ENCODE peak calls at places on chromosomes 12 and 14, in seven cellular contexts. Y, O, Q, X, W, T and M are unnamed samples. For H3K4me1, the result is how much of the 10 kb centered on the place peaks cover.

GRCh38 chr14:43168374-43168925 is 1338.6 kb downstream of the FSCB start:
- DNase-seq in Y (no peak), O (no peak), Q (no peak), X (no peak), W (no peak), T (no peak), M (no peak)

GRCh38 chr14:75150150-75150549 is 23.3 kb upstream of the NEK9 start:
- DNase-seq in Y (no peak), O (no peak), Q (no peak), X (no peak), W (no peak), T (no peak), M (no peak)

GRCh38 chr14:73591690-73592448 is at the start of gene ACOT4:
- DNase-seq in Y (no peak), O (peak), Q (peak), X (peak), W (peak), T (no peak), M (no peak)

GRCh38 chr12:6312529-6313325 is 2.2 kb downstream of the PLEKHG6 start:
- DNase-seq in Y (no peak), O (peak), Q (no peak), X (peak), W (peak), T (no peak), M (no peak)

GRCh38 chr14:59356298-59356697 is 108.9 kb downstream of the GPR135 start:
- DNase-seq in Y (no peak), O (no peak), Q (no peak), X (no peak), W (peak), T (no peak), M (no peak)

GRCh38 chr14:24960816-24961215 is 89.1 kb downstream of the STXBP6 start:
- DNase-seq in Y (no peak), O (no peak), Q (no peak), X (no peak), W (no peak), T (no peak), M (no peak)

GRCh38 chr12:57906821-57907220 is 34.5 kb upstream of the ATP23 start:
- DNase-seq in Y (no peak), O (no peak), Q (no peak), X (no peak), W (no peak), T (no peak), M (peak)

GRCh38 chr14:79861111-79861510 is 350.2 kb downstream of the DIO2 start:
- DNase-seq in Y (peak), O (no peak), Q (no peak), X (no peak), W (peak), T (no peak), M (no peak)

GRCh38 chr12:34390846-34391700 is 368.8 kb downstream of the ALG10 start:
- DNase-seq in Y (no peak), O (peak), Q (no peak), X (no peak), W (no peak), T (no peak), M (no peak)

GRCh38 chr12:68007466-68007865 is 18.2 kb downstream of the IFNG-AS1 start:
- DNase-seq in Y (no peak), O (no peak), Q (no peak), X (no peak), W (no peak), T (no peak), M (no peak)

GRCh38 chr12:1690578-1691122 is at the start of gene ADIPOR2:
- DNase-seq in Y (peak), O (peak), Q (peak), X (peak), W (peak), T (peak), M (peak)

GRCh38 chr12:127729381-127729780 is 537.6 kb upstream of the TMEM132C start:
- DNase-seq in Y (no peak), O (no peak), Q (no peak), X (no peak), W (peak), T (no peak), M (no peak)

DNA sequence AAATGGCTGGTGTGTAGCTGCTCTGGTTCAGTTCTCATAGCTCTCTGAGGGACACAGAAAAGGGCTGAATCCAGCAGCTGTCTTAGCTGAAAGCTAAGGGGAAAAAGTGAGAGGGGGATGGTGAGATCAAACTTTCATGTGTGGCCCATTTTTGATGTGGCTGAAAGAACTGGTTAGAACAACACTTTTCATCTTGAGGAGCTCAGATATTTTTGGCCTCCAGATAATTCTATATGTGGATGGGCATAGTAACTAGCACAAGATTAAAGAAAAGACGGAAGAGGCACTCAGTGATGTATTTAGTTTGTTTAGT is 73.0 kb upstream of the KRAS start:
- DNase-seq in Y (no peak), O (no peak), Q (no peak), X (no peak), W (no peak), T (no peak), M (peak)
- H3K4me3 ChIP-seq in Y (no peak), O (no peak), Q (no peak), X (no peak), W (no peak), T (no peak), M (no peak)

GRCh38 chr14:106848330-106849121 is 1322.1 kb downstream of the TMEM121 start:
- DNase-seq in Y (no peak), O (no peak), Q (no peak), X (no peak), W (peak), T (no peak), M (peak)

GRCh38 chr14:106845286-106846087 is 1319.1 kb downstream of the TMEM121 start:
- DNase-seq in Y (no peak), O (peak), Q (peak), X (no peak), W (peak), T (no peak), M (no peak)

GRCh38 chr14:106846218-106846617 is 1319.8 kb downstream of the TMEM121 start:
- DNase-seq in Y (no peak), O (no peak), Q (no peak), X (no peak), W (no peak), T (no peak), M (no peak)

DNA sequence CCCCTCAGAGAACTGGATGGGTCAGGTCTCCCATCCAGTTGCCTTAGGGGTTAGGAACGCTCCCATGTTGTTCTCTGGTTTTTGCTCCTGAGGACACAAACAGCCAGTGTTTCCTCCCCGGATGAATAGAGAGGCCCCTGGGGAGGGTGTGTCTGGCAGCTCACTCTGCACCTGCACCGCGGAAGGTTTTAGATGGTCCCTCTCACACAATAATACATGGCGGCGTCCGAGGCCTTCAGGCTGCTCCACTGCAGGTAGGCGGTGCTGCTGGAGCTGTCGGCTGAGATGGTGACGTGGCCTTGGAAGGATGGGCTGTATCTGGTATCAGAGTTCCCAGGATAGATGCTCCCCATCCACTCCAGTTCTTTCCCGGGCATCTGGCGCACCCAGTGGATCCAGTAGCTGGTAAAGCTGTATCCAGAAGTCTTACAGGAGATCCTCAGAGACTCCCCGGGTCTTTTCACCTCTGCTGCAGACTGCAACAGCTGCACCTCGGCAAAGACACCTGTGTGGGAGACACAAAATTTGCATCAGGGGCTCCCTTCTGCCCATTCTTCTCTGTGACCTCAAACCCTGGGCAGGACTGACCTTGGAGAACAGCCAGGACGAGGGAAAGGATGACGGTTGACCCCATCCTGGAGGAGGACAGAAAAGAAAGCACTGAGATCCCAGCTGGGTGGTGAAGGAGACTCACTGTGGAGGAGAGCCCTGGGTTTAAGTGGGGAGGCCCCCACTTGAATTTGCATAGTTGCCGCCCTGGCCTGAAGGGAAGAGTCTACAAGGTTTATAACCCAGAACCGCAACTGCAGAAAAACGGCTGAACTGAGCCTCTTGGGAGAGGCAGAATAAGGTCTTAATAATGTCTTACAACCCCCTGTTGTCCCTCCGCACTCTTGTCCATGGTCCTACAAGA is 1324.8 kb downstream of the TMEM121 start:
- DNase-seq in Y (no peak), O (no peak), Q (no peak), X (no peak), W (no peak), T (no peak), M (no peak)
- H3K4me1 ChIP-seq in Y (under half), O (under half), Q (under half), X (under half), W (under half), T (under half), M (under half)

GRCh38 chr12:99767809-99768208 is 120.3 kb downstream of the GARIN6 start:
- DNase-seq in Y (no peak), O (no peak), Q (no peak), X (no peak), W (peak), T (no peak), M (no peak)
- H3K27ac ChIP-seq in Y (no peak), O (no peak), Q (no peak), X (no peak), W (no peak), T (no peak), M (no peak)

GRCh38 chr12:133105620-133106019 is 24.5 kb downstream of the ZNF891 start:
- DNase-seq in Y (no peak), O (no peak), Q (no peak), X (no peak), W (no peak), T (no peak), M (no peak)

GRCh38 chr12:133106253-133106652 is 23.8 kb downstream of the ZNF891 start:
- DNase-seq in Y (no peak), O (no peak), Q (no peak), X (no peak), W (no peak), T (no peak), M (no peak)

GRCh38 chr12:133107121-133107520 is 23.0 kb downstream of the ZNF891 start:
- DNase-seq in Y (no peak), O (no peak), Q (no peak), X (no peak), W (no peak), T (no peak), M (no peak)

DNA sequence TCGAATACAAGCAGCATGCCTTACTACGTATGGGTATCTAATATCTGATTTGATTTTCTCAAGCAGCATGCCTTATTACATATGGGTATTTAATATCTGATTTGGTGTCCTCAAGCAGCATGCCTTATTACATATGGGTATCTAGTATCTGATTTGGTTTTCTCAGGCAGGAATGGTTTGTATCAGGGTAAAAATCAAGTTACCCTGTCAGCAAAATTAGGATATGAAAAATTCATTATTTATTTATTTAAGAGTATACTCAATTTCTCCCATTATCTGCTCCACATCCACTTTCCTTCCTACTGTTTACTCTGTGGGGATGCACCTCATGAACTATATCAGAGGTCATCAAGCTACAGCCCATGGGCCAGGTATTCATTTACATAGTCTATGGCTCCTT is 21.9 kb downstream of the ZNF891 start:
- DNase-seq in Y (no peak), O (no peak), Q (no peak), X (no peak), W (no peak), T (no peak), M (no peak)
- H3K4me3 ChIP-seq in Y (no peak), O (no peak), Q (no peak), X (no peak), W (no peak), T (no peak), M (no peak)

GRCh38 chr14:81952917-81953316 is 419.3 kb upstream of the SEL1L start:
- DNase-seq in Y (no peak), O (peak), Q (no peak), X (no peak), W (no peak), T (no peak), M (no peak)

GRCh38 chr14:81953419-81953818 is 419.8 kb upstream of the SEL1L start:
- DNase-seq in Y (no peak), O (no peak), Q (no peak), X (peak), W (no peak), T (no peak), M (no peak)

DNA sequence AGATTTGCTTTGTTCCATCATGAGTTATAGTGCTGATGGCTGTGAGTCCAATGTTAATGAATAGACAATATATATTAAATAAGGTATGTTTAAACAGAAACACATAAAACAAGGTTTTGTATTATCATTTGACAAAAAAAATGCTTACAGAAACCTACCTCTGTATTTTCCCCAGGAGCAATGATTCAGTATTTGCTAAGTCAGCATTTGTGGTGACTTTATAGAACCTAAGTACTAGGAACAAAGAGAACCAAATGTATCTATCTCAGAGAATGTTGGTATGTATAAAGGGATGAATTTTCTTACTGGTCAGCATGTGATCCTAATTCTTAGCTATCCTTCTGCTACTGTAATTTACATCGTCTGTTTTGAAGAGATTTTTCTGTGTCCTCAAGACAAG is 421.5 kb upstream of the SEL1L start:
- DNase-seq in Y (no peak), O (no peak), Q (no peak), X (no peak), W (no peak), T (no peak), M (no peak)
- H3K4me1 ChIP-seq in Y (under half), O (under half), Q (under half), X (under half), W (under half), T (under half), M (under half)

DNA sequence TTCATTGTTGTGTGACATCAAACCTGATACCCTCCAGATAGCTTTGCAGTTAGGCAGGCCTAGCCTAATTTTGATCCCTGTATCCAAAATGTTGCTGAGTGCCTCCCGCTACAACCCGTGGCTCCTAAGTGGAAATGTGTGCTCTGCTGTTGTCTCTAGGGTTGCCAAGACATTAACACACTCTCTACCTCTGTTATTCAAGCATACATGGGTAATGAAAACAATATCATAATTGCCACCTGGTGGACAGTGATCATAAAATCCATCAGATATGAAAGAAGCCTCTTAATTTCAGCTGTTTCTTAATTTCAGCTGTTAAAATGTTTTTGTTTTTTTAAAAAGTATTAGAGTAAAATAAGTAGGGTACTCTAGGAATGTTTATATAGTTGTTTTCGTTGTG is 93.5 kb downstream of the PLEKHA5 start:
- DNase-seq in Y (no peak), O (no peak), Q (no peak), X (no peak), W (peak), T (no peak), M (no peak)
- H3K27ac ChIP-seq in Y (no peak), O (no peak), Q (no peak), X (no peak), W (peak), T (no peak), M (no peak)

DNA sequence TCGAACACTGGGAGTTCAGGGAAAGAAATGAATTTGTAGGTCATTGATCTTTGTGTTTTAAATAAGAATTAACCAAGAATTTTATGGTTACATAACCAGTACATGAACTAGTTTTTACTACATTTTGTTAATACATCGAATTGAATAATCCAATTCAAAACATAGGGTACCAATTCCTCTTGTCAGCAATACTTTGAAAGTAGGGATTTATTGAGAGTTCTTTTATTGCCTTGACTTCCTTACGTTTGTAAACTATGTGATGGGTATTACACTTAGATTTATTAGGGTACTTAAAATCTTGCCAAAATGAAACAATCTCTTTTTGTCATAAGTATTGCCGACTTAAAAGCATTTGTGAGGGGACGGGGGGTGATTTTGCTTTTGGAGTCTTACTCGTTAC is 22.3 kb downstream of the SOCS2 start:
- DNase-seq in Y (no peak), O (no peak), Q (no peak), X (no peak), W (no peak), T (no peak), M (no peak)
- H3K4me3 ChIP-seq in Y (no peak), O (peak), Q (no peak), X (no peak), W (no peak), T (peak), M (no peak)

DNA sequence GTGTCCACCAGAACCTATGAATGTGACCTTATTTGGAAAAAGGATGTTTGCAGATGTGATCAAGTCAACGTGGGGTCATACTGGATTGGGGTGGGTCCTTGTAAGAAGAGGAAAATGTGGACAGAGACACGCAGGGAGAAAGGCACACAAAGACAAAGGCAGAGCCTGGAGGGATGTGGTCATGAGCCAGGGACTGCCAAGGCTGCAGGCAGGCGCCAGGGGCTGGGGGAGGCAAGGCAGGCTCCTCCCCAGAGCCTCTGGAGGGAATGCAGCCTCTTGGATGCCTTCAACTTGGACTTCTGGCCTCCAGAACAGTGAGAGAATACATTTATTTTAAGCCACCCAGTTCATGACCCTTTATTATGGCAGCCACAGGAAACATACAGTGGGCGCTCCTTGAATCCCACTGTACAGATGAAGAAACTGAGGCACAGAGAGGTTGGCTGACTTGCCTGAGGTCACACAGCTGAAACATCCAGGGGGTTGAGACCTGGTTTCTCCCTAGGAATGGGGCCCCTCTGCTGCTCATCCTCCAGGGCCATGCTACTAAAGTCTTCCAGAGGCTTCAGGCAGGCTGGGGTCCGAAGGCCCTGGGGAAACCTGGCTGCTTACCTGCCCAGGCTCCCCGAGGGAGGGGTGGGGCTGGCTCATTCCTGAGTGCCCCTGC is 99.7 kb downstream of the RFLNA start:
- DNase-seq in Y (no peak), O (no peak), Q (no peak), X (no peak), W (peak), T (no peak), M (peak)
- H3K4me1 ChIP-seq in Y (under half), O (half or more), Q (under half), X (under half), W (half or more), T (half or more), M (half or more)

DNA sequence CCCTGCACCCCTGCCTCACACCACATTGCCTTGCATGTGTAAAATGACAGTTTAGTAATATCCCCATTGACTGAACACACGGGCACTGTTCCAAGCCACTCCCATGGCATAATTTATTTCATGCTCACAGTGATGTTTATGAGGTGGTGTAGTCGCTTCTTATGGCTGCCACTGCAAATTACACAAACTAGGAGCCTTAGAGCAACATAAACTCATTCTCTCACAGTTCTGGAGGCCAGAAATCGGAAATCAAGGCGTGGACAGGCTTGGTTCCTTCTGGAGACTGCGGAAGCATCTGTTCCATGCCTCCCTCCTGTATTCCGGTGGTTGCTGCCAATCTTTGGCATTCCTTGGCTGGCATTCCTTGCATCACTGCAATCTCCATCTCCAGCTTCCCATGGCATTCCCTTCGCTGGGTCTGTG is 97.3 kb downstream of the RIN3 start:
- DNase-seq in Y (no peak), O (no peak), Q (no peak), X (no peak), W (peak), T (no peak), M (no peak)
- H3K27ac ChIP-seq in Y (no peak), O (no peak), Q (no peak), X (no peak), W (peak), T (no peak), M (no peak)